ENCODE peak calls at places on chromosomes 16 and 17, in six cellular contexts. G, J, B, P, F and E are unnamed samples.

GRCh38 chr17:12545877-12546513 is 119.7 kb upstream of the MYOCD start:
- DNase-seq in G (no peak), J (peak), B (no peak), P (no peak), F (peak), E (no peak)

GRCh38 chr17:42313773-42314566 is 25.7 kb downstream of the STAT5A start:
- DNase-seq in G (no peak), J (no peak), B (no peak), P (no peak), F (no peak), E (peak)

GRCh38 chr16:27169511-27170071 is 33.7 kb upstream of the KDM8 start:
- DNase-seq in G (peak), J (no peak), B (no peak), P (no peak), F (no peak), E (peak)

GRCh38 chr16:2039286-2040030 is 8.2 kb downstream of the NTHL1 start:
- DNase-seq in G (peak), J (peak), B (no peak), P (peak), F (peak), E (no peak)

GRCh38 chr16:27724491-27724878 is 174.5 kb downstream of the KATNIP start:
- DNase-seq in G (peak), J (no peak), B (no peak), P (peak), F (no peak), E (no peak)

GRCh38 chr17:80498242-80498919 is 22.0 kb upstream of the NPTX1 start:
- DNase-seq in G (no peak), J (peak), B (no peak), P (no peak), F (no peak), E (no peak)

GRCh38 chr17:4950075-4950756 is 703 bp upstream of the ENO3 start:
- DNase-seq in G (peak), J (no peak), B (peak), P (no peak), F (no peak), E (peak)

GRCh38 chr16:56930516-56931252 is 1.3 kb upstream of the HERPUD1 start:
- DNase-seq in G (no peak), J (no peak), B (no peak), P (no peak), F (no peak), E (no peak)

GRCh38 chr16:78434401-78434800 is 334.9 kb downstream of the WWOX start:
- DNase-seq in G (no peak), J (no peak), B (no peak), P (no peak), F (no peak), E (no peak)

GRCh38 chr17:55454906-55455474 is 33.4 kb upstream of the MMD start:
- DNase-seq in G (no peak), J (no peak), B (no peak), P (peak), F (no peak), E (no peak)

GRCh38 chr16:72092832-72093447 is 480 bp downstream of the TXNL4B start:
- DNase-seq in G (no peak), J (peak), B (no peak), P (no peak), F (no peak), E (no peak)

GRCh38 chr16:84595052-84595481 is 22.8 kb downstream of the COTL1 start:
- DNase-seq in G (peak), J (no peak), B (no peak), P (peak), F (no peak), E (no peak)

GRCh38 chr16:81519298-81520150 is 74.9 kb downstream of the CMIP start:
- DNase-seq in G (no peak), J (no peak), B (no peak), P (no peak), F (no peak), E (no peak)

GRCh38 chr16:72093448-72094265 is at the start of the genes DHX38 and TXNL4B:
- DNase-seq in G (peak), J (peak), B (peak), P (peak), F (peak), E (peak)

GRCh38 chr17:48002920-48003685 is 32.2 kb downstream of the CDK5RAP3 start:
- DNase-seq in G (no peak), J (no peak), B (no peak), P (no peak), F (no peak), E (no peak)

GRCh38 chr17:45824475-45824874 is 20.2 kb upstream of the SPPL2C start:
- DNase-seq in G (no peak), J (no peak), B (no peak), P (no peak), F (no peak), E (no peak)

GRCh38 chr17:36463916-36464764 is 22.3 kb upstream of the ZNHIT3 start:
- DNase-seq in G (peak), J (peak), B (no peak), P (peak), F (no peak), E (peak)
- TF ChIP-seq CTCF in G (no peak), J (no peak), B (no peak), P (no peak), F (no peak), E (no peak)

GRCh38 chr17:35577826-35578194 is 561 bp downstream of the PEX12 start:
- DNase-seq in G (no peak), J (no peak), B (no peak), P (no peak), F (no peak), E (no peak)
- TF ChIP-seq POLR2A in G (no peak), J (no peak), B (no peak), P (no peak), F (no peak), E (no peak)

DNA sequence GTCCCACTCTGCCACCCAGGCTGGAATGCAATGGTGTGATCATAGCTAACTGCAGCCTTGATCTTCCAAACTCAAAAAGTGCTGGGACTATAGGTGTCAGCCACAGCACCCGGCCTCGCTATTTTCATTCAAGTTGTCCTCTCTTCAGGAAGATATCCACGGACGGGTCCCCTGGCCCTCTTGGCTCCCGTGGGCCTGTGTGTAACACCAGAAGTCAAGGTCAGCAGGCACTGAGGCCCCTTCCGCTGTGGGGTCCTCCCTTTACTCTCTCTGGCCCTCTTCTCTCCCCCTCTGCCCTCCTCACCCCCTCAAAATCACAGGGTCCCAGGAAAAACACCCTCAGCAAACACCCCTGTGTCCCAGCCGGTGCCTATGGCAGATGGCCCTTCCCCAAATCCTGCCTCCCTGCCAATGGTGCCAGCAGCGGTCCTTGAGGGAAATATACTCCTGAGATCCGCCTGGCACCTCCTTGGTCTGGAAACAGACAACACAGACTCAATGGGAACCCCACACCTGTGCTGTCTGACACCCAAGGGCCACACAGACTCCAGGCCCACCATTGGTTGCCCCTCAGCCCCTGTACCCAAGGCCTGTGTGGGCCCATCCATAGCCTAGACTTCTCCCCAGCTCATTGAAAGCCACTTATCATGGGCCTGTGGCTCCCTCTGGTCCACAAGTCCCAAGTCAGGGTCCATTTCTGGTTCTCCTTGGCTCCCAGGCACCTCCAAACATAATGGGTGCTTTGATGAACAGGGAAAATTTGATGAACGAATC is 221.5 kb downstream of the ZNF423 start:
- DNase-seq in G (no peak), J (no peak), B (no peak), P (no peak), F (no peak), E (peak)
- H3K4me3 ChIP-seq in G (no peak), J (no peak), B (no peak), P (no peak), F (no peak), E (no peak)

GRCh38 chr16:68778551-68779231 is 41.6 kb downstream of the CDH1 start:
- DNase-seq in G (peak), J (no peak), B (no peak), P (peak), F (no peak), E (no peak)
- TF ChIP-seq CTCF in G (no peak), J (no peak), B (no peak), P (peak), F (no peak), E (no peak)

GRCh38 chr17:82153745-82154375 is 55.8 kb upstream of the FASN start:
- DNase-seq in G (peak), J (peak), B (peak), P (peak), F (peak), E (peak)
- TF ChIP-seq POLR2A in G (no peak), J (no peak), B (no peak), P (no peak), F (no peak), E (no peak)

GRCh38 chr16:3113765-3114479 is 1.5 kb downstream of the ZNF205 start:
- DNase-seq in G (no peak), J (no peak), B (no peak), P (no peak), F (no peak), E (no peak)
- H3K4me3 ChIP-seq in G (peak), J (no peak), B (peak), P (peak), F (peak), E (no peak)

GRCh38 chr17:49515196-49515770 is 20.2 kb downstream of the NGFR start:
- DNase-seq in G (peak), J (peak), B (peak), P (peak), F (peak), E (peak)
- TF ChIP-seq CTCF in G (no peak), J (no peak), B (peak), P (peak), F (peak), E (no peak)

DNA sequence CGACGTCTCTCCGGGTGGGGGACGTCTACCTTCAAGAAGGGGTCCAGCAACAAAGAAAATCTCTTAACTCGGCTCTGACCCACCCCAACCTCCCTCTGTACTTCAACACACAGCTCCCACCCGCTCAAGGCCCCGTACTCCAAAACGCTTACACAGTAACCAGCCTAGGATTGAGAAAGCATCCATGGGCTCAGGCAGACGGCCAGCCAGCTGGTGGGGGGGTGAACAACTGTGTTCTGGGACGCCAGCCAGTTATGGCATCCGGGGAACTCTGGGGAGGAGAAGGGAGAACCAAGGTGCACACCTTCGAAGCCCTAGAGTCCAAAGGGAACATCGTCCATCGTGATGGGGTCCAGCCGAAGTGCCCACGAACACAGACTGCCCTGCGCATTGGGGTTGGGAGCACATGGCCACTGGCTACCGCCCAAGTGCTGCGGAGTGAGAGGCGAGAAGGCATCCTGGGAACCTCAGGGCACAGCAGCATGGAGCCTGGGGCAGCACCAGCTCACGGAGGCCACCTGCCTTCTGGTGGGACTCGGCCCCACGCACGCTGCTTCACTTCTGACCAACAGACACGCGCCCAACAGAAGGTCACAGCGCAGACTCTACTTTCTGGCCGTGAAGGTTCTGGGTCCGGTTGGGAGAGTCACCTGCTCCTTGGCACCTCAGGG is 14.3 kb downstream of the SLC16A3 start:
- DNase-seq in G (peak), J (peak), B (no peak), P (peak), F (peak), E (no peak)
- TF ChIP-seq POLR2A in G (no peak), J (no peak), B (no peak), P (peak), F (no peak), E (no peak)

GRCh38 chr17:66965801-66966528 is 1.5 kb downstream of the CACNG4 start:
- DNase-seq in G (no peak), J (no peak), B (no peak), P (no peak), F (no peak), E (no peak)
- H3K4me3 ChIP-seq in G (peak), J (peak), B (peak), P (peak), F (peak), E (no peak)